ENCODE peak calls at places on chromosomes 1 and 21, in five cellular contexts. W is HFFc6, Z is transverse colon, S is epithelial cell of esophagus, L is AML-193. B is an unnamed sample.
A peak's percentile ranks its signal among the peaks of the same experiment; 100 is the strongest.

GRCh38 chr1:162094271-162094670 is 24.8 kb downstream of the NOS1AP start:
- DNase-seq in W (no peak), Z (no peak), S (no peak), L (no peak), B (no peak)

GRCh38 chr1:65077369-65077768 is 70.6 kb upstream of the AK4 start:
- DNase-seq in W (no peak), Z (no peak), S (no peak), L (no peak), B (no peak)

GRCh38 chr1:149844096-149844495 is 55.3 kb upstream of the BOLA1 start:
- DNase-seq in W (peak; percentile 70), Z (no peak), S (peak; percentile 82), L (peak; percentile 40), B (no peak)

GRCh38 chr1:45969866-45970265 is 162.6 kb downstream of the PIK3R3 start:
- DNase-seq in W (no peak), Z (no peak), S (no peak), L (no peak), B (no peak)

GRCh38 chr1:109252893-109253802 is 3.8 kb downstream of the CELSR2 start:
- DNase-seq in W (no peak), Z (peak; percentile 40), S (peak; percentile 57), L (no peak), B (no peak)

GRCh38 chr1:28580706-28581530 is 11.1 kb upstream of the RAB42 start:
- DNase-seq in W (peak; percentile 52), Z (peak; percentile 68), S (peak; percentile 51), L (peak; percentile 25), B (peak; percentile 37)

GRCh38 chr1:67830226-67830625 is 3.0 kb downstream of the GNG12 start:
- DNase-seq in W (peak; percentile 23), Z (no peak), S (peak; percentile 51), L (no peak), B (no peak)

GRCh38 chr1:225754940-225755635 is 22.5 kb upstream of the SRP9 start:
- DNase-seq in W (peak; percentile 82), Z (peak; percentile 35), S (peak; percentile 40), L (no peak), B (no peak)

GRCh38 chr1:45848097-45848496 is 44.7 kb downstream of the MAST2 start:
- DNase-seq in W (no peak), Z (no peak), S (no peak), L (no peak), B (no peak)

GRCh38 chr1:228809621-228810313 is 74.5 kb downstream of the RHOU start:
- DNase-seq in W (no peak), Z (peak; percentile 75), S (peak; percentile 4), L (no peak), B (no peak)

GRCh38 chr1:196376648-196377295 is 231.5 kb downstream of the KCNT2 start:
- DNase-seq in W (no peak), Z (no peak), S (no peak), L (no peak), B (no peak)

GRCh38 chr1:69649383-69649782 is 81.7 kb downstream of the LRRC7 start:
- DNase-seq in W (no peak), Z (no peak), S (no peak), L (no peak), B (no peak)

GRCh38 chr1:1291023-1291528 is 10.8 kb downstream of the SCNN1D start:
- DNase-seq in W (no peak), Z (peak; percentile 45), S (no peak), L (no peak), B (no peak)

GRCh38 chr21:35484856-35485255 is 435.8 kb upstream of the RUNX1 start:
- DNase-seq in W (no peak), Z (no peak), S (no peak), L (no peak), B (no peak)